ENCODE peak calls at places on chromosome 3, in six cellular contexts. O is foreskin fibroblast, Z is colonic mucosa, D is RWPE1, E is H9, W is MCF 10A. L is an unnamed sample.

GRCh38 chr3:134361162-134361831 is 12.9 kb downstream of the AMOTL2 start:
- DNase-seq in O (no peak), Z (no peak), D (no peak), E (no peak), W (no peak), L (no peak)

GRCh38 chr3:2659896-2660295 is 450.3 kb downstream of the IL5RA start:
- DNase-seq in O (no peak), Z (no peak), D (no peak), E (no peak), W (no peak), L (no peak)

GRCh38 chr3:9945358-9945757 is 6.8 kb downstream of the PRRT3 start:
- DNase-seq in O (no peak), Z (no peak), D (no peak), E (no peak), W (no peak), L (no peak)

GRCh38 chr3:46878796-46879436 is 1.4 kb downstream of the PTH1R start:
- DNase-seq in O (no peak), Z (no peak), D (no peak), E (no peak), W (no peak), L (peak)

GRCh38 chr3:104178695-104179094 is 1188.0 kb upstream of the ALCAM start:
- DNase-seq in O (no peak), Z (no peak), D (no peak), E (no peak), W (no peak), L (no peak)

GRCh38 chr3:191076903-191077552 is 122.0 kb upstream of the OSTN start:
- DNase-seq in O (no peak), Z (no peak), D (no peak), E (no peak), W (no peak), L (no peak)

GRCh38 chr3:102531686-102532085 is 96.9 kb downstream of the ZPLD1 start:
- DNase-seq in O (no peak), Z (no peak), D (peak), E (no peak), W (no peak), L (no peak)

GRCh38 chr3:97689962-97690361 is 74.6 kb upstream of the ARL6 start:
- DNase-seq in O (no peak), Z (no peak), D (no peak), E (no peak), W (no peak), L (no peak)

GRCh38 chr3:127668906-127669305 is 3.8 kb upstream of the ABTB1 start:
- DNase-seq in O (no peak), Z (no peak), D (no peak), E (no peak), W (no peak), L (no peak)

GRCh38 chr3:195240939-195241338 is 30.0 kb downstream of the XXYLT1 start:
- DNase-seq in O (no peak), Z (peak), D (no peak), E (no peak), W (peak), L (no peak)

GRCh38 chr3:172316758-172317157 is 131.5 kb downstream of the GHSR start:
- DNase-seq in O (no peak), Z (no peak), D (no peak), E (no peak), W (no peak), L (no peak)

GRCh38 chr3:901953-902778 is 190.7 kb upstream of the CNTN6 start:
- DNase-seq in O (peak), Z (no peak), D (no peak), E (no peak), W (peak), L (no peak)

GRCh38 chr3:49929333-49930240 is at the start of gene MON1A:
- DNase-seq in O (peak), Z (peak), D (peak), E (peak), W (peak), L (peak)

GRCh38 chr3:100499651-100500050 is 7.2 kb downstream of the TMEM45A start:
- DNase-seq in O (no peak), Z (no peak), D (no peak), E (no peak), W (no peak), L (no peak)

GRCh38 chr3:105232536-105232935 is 134.2 kb upstream of the ALCAM start:
- DNase-seq in O (no peak), Z (no peak), D (no peak), E (no peak), W (peak), L (no peak)

GRCh38 chr3:77186728-77187127 is 146.8 kb downstream of the ROBO2 start:
- DNase-seq in O (peak), Z (no peak), D (peak), E (no peak), W (peak), L (no peak)

GRCh38 chr3:63278171-63278999 is at the start of gene SYNPR:
- DNase-seq in O (no peak), Z (no peak), D (no peak), E (peak), W (no peak), L (peak)

GRCh38 chr3:172438181-172438580 is 10.1 kb downstream of the GHSR start:
- DNase-seq in O (no peak), Z (no peak), D (no peak), E (no peak), W (no peak), L (no peak)

GRCh38 chr3:195907730-195908438 is 467 bp downstream of the TNK2 start:
- DNase-seq in O (peak), Z (peak), D (no peak), E (no peak), W (peak), L (no peak)

GRCh38 chr3:195729476-195729875 is 8.7 kb downstream of the MUC20 start:
- DNase-seq in O (no peak), Z (no peak), D (no peak), E (no peak), W (no peak), L (no peak)

GRCh38 chr3:148957586-148957985 is 33.8 kb upstream of the GYG1 start:
- DNase-seq in O (peak), Z (no peak), D (no peak), E (peak), W (no peak), L (peak)

GRCh38 chr3:172530566-172530965 is 7.3 kb upstream of the TNFSF10 start:
- DNase-seq in O (no peak), Z (no peak), D (no peak), E (no peak), W (no peak), L (no peak)

GRCh38 chr3:62735510-62735909 is 139.7 kb downstream of the CADPS start:
- DNase-seq in O (no peak), Z (no peak), D (no peak), E (no peak), W (no peak), L (no peak)

GRCh38 chr3:25973111-25973510 is 183.2 kb downstream of the OXSM start:
- DNase-seq in O (no peak), Z (no peak), D (no peak), E (no peak), W (no peak), L (no peak)